ENCODE peak calls at places on chromosomes 13 and 19, in four cellular contexts. T is body of pancreas; C is upper lobe of left lung; V is CD8-positive, alpha-beta T cell. I is an unnamed sample.
A peak's percentile ranks its signal among the peaks of the same experiment; 100 is the strongest.

GRCh38 chr13:93080587-93080986 is 146.0 kb upstream of the GPC6 start:
- DNase-seq in C (no peak), T (no peak), V (no peak), I (no peak)

GRCh38 chr13:57353831-57354230 is 186.8 kb downstream of the PRR20E start:
- DNase-seq in C (no peak), V (no peak), T (no peak), I (no peak)

GRCh38 chr19:48363810-48364563 is at the start of the genes SYNGR4 and TMEM143:
- DNase-seq in V (peak; percentile 97), C (peak; percentile 99), T (peak; percentile 98), I (peak; percentile 99)

GRCh38 chr13:67353891-67354459 is 123.8 kb upstream of the PCDH9 start:
- DNase-seq in C (no peak), T (no peak), V (no peak), I (no peak)

GRCh38 chr13:107461751-107462150 is 753.6 kb downstream of the LIG4 start:
- DNase-seq in C (no peak), T (no peak), V (no peak), I (no peak)

GRCh38 chr13:36030670-36031331 is 100.4 kb downstream of the DCLK1 start:
- DNase-seq in T (no peak), C (no peak), V (no peak), I (no peak)

GRCh38 chr13:91141619-91142061 is 205.8 kb upstream of the MIR17HG start:
- DNase-seq in V (no peak), T (no peak), C (no peak), I (no peak)

GRCh38 chr13:24888291-24888931 is 124.4 kb downstream of the RNF17 start:
- DNase-seq in V (no peak), T (no peak), C (no peak), I (no peak)

GRCh38 chr19:53537126-53537522 is 821 bp upstream of the ZNF331 start:
- DNase-seq in C (no peak), T (no peak), V (no peak), I (no peak)

GRCh38 chr19:38274734-38275133 is 10.4 kb downstream of the SPINT2 start:
- DNase-seq in V (no peak), C (no peak), T (no peak), I (no peak)

GRCh38 chr13:27408074-27408473 is 16.3 kb upstream of the GTF3A start:
- DNase-seq in T (no peak), C (no peak), V (no peak), I (no peak)

GRCh38 chr19:21328402-21328801 is 808 bp downstream of the ZNF708 start:
- DNase-seq in T (no peak), V (no peak), C (no peak), I (no peak)

GRCh38 chr13:95660981-95661581 is 15.9 kb upstream of the DNAJC3 start:
- DNase-seq in C (no peak), T (no peak), V (no peak), I (no peak)

GRCh38 chr13:69618838-69619237 is 488.8 kb upstream of the ATXN8OS start:
- DNase-seq in T (no peak), V (no peak), C (no peak), I (no peak)

GRCh38 chr13:99722419-99722818 is 221.1 kb downstream of the TM9SF2 start:
- DNase-seq in V (no peak), T (no peak), C (no peak), I (no peak)

GRCh38 chr13:28679628-28680027 is 20.7 kb downstream of the POMP start:
- DNase-seq in C (no peak), V (no peak), T (no peak), I (no peak)

GRCh38 chr13:99312493-99312883 is 5.3 kb upstream of the GPR183 start:
- DNase-seq in C (no peak), V (no peak), T (peak; percentile 24), I (peak; percentile 84)

GRCh38 chr13:58376775-58377174 is 745.2 kb downstream of the PCDH17 start:
- DNase-seq in T (no peak), V (no peak), C (no peak), I (no peak)

GRCh38 chr19:55519461-55520311 is 17.2 kb downstream of the SBK2 start:
- DNase-seq in V (no peak), C (no peak), T (no peak), I (no peak)

GRCh38 chr13:113061796-113062425 is 43.7 kb upstream of the F7 start:
- DNase-seq in C (no peak), T (no peak), V (no peak), I (peak; percentile 21)

GRCh38 chr13:27958928-27959539 is 10.1 kb downstream of the CDX2 start:
- DNase-seq in C (no peak), V (no peak), T (no peak), I (no peak)

GRCh38 chr13:99388334-99388923 is 81.2 kb upstream of the GPR183 start:
- DNase-seq in V (no peak), C (no peak), T (no peak), I (no peak)

GRCh38 chr13:46160474-46161066 is 21.4 kb downstream of the LCP1 start:
- DNase-seq in V (no peak), C (no peak), T (no peak), I (no peak)
- TF ChIP-seq CTCF in V (peak; percentile 79), C (peak; percentile 72), T (peak; percentile 88), I (peak; percentile 75)

DNA sequence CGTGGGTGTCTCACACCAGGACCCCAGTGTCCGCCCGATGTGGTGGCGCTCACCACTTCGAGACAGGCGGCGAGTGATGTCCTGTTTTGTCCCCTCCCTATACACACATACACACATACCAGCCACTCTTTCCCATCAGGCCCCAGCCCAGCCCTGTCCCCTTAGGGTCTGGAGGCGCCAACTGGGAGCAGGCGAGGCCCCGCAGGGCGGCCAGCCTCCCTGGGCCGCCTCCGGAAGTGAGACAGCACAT is 38.1 kb upstream of the NANOS3 start:
- DNase-seq in V (no peak), T (no peak), C (peak; percentile 93), I (no peak)
- H3K4me1 ChIP-seq in V (peaks cover 82% of the 10 kb centered on the region), T (peaks cover 67% of the 10 kb centered on the region), C (peaks cover 80% of the 10 kb centered on the region), I (peaks cover 51% of the 10 kb centered on the region)

GRCh38 chr19:10828981-10829821 is 6.8 kb downstream of the TMED1 start:
- DNase-seq in V (no peak), T (no peak), C (peak; percentile 73), I (no peak)
- TF ChIP-seq CTCF in V (no peak), T (peak; percentile 5), C (no peak), I (no peak)

GRCh38 chr19:3656747-3657394 is 30.3 kb upstream of the CACTIN start:
- DNase-seq in T (no peak), C (no peak), V (no peak), I (no peak)
- H3K4me1 ChIP-seq in T (peaks cover 11% of the 10 kb centered on the region), C (no peaks in the 10 kb centered on the region), V (no peaks in the 10 kb centered on the region), I (no peaks in the 10 kb centered on the region)

DNA sequence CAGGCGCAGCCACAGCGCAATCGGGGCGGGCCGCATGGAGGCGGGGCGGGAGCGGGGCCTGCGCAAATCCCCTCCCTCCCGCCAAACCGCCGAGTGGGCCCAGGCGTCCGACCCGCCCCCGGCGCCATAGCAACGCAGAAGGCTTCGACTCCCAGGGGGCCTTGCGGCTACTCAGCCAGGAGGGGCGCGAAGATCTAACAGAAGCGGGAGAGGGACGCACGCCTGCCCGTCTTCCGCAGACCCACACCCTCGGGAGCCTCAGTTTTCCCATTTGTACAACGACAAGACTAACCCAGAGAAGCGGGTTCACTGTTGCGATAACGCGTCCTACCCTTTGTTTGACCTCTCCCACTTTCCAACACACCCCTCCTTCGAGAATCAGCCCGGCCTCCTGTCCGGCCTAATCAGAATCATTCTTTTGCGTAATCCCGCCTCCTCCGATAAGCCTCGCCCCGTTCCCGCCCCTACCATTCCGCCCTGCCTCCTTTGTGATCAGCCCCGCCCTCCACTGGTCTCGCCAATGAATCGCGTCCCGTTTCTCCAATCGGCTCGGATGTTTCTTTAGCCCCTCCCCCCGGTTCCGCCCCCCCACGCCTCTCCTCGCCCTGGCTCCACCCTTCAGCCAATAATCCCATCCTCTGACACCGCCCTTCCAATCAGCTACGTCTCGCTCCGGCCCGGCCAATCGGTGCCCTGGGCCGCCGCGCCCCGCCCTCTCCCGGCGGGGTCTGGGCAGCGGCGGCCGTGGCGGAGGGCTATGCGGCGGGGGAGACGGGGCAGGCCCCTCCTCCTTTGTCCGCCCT is at the start of gene PCSK4:
- DNase-seq in C (peak; percentile 98), T (peak; percentile 99), V (peak; percentile 97), I (peak; percentile 99)
- TF ChIP-seq CTCF in C (no peak), T (peak; percentile 17), V (no peak), I (no peak)

GRCh38 chr19:46718157-46718933 is 1.4 kb upstream of the PRKD2 start:
- DNase-seq in T (no peak), V (peak; percentile 23), C (no peak), I (no peak)
- H3K4me1 ChIP-seq in T (peaks cover 35% of the 10 kb centered on the region), V (peaks cover 42% of the 10 kb centered on the region), C (peaks cover 39% of the 10 kb centered on the region), I (peaks cover 18% of the 10 kb centered on the region)

DNA sequence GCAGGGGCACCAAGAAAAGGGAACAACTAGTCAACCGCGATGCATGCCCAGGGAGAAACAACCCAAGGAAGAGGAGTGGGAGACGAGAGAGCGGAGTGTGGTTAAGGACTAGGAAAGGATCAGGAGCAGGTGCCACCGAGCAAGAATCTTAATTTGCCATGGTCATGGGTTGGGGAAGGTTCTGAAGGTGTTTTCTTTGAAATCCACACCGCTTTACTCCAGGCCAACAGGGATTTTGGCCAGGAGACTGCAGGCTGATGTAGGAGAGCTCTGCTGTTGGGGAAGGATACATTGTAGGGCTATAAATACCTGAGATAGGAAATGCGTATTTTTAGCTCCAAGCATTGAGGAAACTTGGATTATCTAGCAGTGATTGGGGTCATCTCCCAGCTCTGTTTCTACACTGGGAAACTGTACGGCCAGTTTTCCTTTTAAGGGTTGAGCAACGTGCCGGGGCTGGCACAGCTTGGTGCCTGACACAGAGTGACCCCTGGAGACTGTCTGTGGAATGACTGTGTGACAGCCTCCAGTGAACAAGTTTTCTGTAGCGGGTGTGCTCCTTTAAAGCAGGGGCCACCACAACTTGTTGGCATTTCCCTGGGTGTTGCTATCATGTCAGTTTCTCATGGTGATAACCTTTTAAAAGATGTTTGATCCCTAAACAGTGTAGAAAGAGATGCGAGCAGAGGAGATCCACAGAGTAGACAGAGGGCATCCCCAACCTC is 34.2 kb downstream of the ZNF536 start:
- DNase-seq in C (no peak), V (no peak), T (no peak), I (no peak)
- TF ChIP-seq CTCF in C (no peak), V (no peak), T (peak; percentile 39), I (peak; percentile 30)

DNA sequence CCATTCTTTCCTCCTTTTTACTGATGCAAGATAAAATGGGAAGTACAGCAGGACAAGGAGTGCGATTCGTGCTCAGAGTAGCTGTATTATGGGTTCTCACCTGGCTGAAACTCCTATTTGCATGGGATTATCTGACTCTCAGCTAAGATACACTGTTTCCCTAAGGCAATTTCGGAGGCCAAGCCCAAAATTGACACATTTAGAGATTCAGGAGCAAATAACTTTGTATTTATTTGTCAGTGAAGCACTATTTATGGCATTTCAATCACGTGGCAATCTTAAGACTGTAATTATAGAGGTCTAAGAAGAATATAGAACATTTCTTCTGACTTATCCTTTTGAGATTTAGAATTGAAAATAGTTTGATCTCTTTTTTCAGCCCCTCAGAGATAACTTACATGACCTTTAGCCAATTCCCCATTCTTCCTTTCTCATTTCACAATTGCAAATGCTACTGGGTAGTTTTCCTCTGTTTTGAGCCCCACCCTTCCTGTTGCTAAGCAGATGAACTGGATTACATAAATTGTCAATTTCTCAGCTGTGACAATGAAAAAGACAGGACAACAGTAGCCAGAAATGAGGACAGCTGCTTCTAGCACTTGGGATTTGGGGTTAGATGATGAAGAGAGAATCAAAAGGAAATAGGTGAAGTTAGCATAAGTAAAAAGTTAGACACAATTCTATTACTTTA is 122.7 kb upstream of the FRY start:
- DNase-seq in C (no peak), V (no peak), T (no peak), I (no peak)
- H3K4me1 ChIP-seq in C (peaks cover 10% of the 10 kb centered on the region), V (no peaks in the 10 kb centered on the region), T (no peaks in the 10 kb centered on the region), I (peaks cover 12% of the 10 kb centered on the region)

I was measured in psoas muscle.